ENCODE peak calls at places on chromosomes 1 and 21, in eight cellular contexts. One of them, this sample, is unnamed.

GRCh38 chr1:197356723-197357533 is 88.9 kb downstream of the CRB1 start:
- DNase-seq in mucosa of descending colon: peak
- DNase-seq in mesothelial cell of epicardium: no peak
- DNase-seq in COLO829: peak
- DNase-seq in adipocyte: peak
- DNase-seq in neural progenitor cell: peak
- DNase-seq in substantia nigra: peak
- DNase-seq in activated CD8-positive, alpha-beta memory T cell treated with anti-CD3 and anti-CD28 coated beads, Interleukin-2, amount 10 ng/mL, durations not matched to agents 7 days and 5 days: peak
- DNase-seq in this sample: no peak

GRCh38 chr1:14440731-14441130 is 157.8 kb upstream of the KAZN start:
- DNase-seq in mucosa of descending colon: no peak
- DNase-seq in mesothelial cell of epicardium: no peak
- DNase-seq in COLO829: no peak
- DNase-seq in adipocyte: no peak
- DNase-seq in neural progenitor cell: no peak
- DNase-seq in substantia nigra: no peak
- DNase-seq in activated CD8-positive, alpha-beta memory T cell treated with anti-CD3 and anti-CD28 coated beads, Interleukin-2, amount 10 ng/mL, durations not matched to agents 7 days and 5 days: no peak
- DNase-seq in this sample: no peak

GRCh38 chr1:181818943-181819342 is 242.6 kb downstream of the ZNF648 start:
- DNase-seq in mucosa of descending colon: no peak
- DNase-seq in mesothelial cell of epicardium: no peak
- DNase-seq in COLO829: no peak
- DNase-seq in adipocyte: no peak
- DNase-seq in neural progenitor cell: no peak
- DNase-seq in substantia nigra: no peak
- DNase-seq in activated CD8-positive, alpha-beta memory T cell treated with anti-CD3 and anti-CD28 coated beads, Interleukin-2, amount 10 ng/mL, durations not matched to agents 7 days and 5 days: no peak
- DNase-seq in this sample: no peak

GRCh38 chr1:247500725-247501348 is 35.4 kb downstream of the OR2C3 start:
- DNase-seq in mucosa of descending colon: no peak
- DNase-seq in mesothelial cell of epicardium: no peak
- DNase-seq in COLO829: no peak
- DNase-seq in adipocyte: no peak
- DNase-seq in neural progenitor cell: no peak
- DNase-seq in substantia nigra: no peak
- DNase-seq in activated CD8-positive, alpha-beta memory T cell treated with anti-CD3 and anti-CD28 coated beads, Interleukin-2, amount 10 ng/mL, durations not matched to agents 7 days and 5 days: no peak
- DNase-seq in this sample: no peak

GRCh38 chr1:58727363-58727762 is 27.5 kb upstream of the MYSM1 start:
- DNase-seq in mucosa of descending colon: no peak
- DNase-seq in mesothelial cell of epicardium: no peak
- DNase-seq in COLO829: peak
- DNase-seq in adipocyte: peak
- DNase-seq in neural progenitor cell: no peak
- DNase-seq in substantia nigra: no peak
- DNase-seq in activated CD8-positive, alpha-beta memory T cell treated with anti-CD3 and anti-CD28 coated beads, Interleukin-2, amount 10 ng/mL, durations not matched to agents 7 days and 5 days: no peak
- DNase-seq in this sample: no peak

GRCh38 chr1:150970818-150971582 is 3.6 kb downstream of the CERS2 start:
- DNase-seq in mucosa of descending colon: peak
- DNase-seq in mesothelial cell of epicardium: no peak
- DNase-seq in COLO829: no peak
- DNase-seq in adipocyte: peak
- DNase-seq in neural progenitor cell: peak
- DNase-seq in substantia nigra: peak
- DNase-seq in activated CD8-positive, alpha-beta memory T cell treated with anti-CD3 and anti-CD28 coated beads, Interleukin-2, amount 10 ng/mL, durations not matched to agents 7 days and 5 days: no peak
- DNase-seq in this sample: peak

GRCh38 chr1:230020451-230020850 is 46.6 kb upstream of the GALNT2 start:
- DNase-seq in mucosa of descending colon: no peak
- DNase-seq in mesothelial cell of epicardium: no peak
- DNase-seq in COLO829: no peak
- DNase-seq in adipocyte: no peak
- DNase-seq in neural progenitor cell: no peak
- DNase-seq in substantia nigra: no peak
- DNase-seq in activated CD8-positive, alpha-beta memory T cell treated with anti-CD3 and anti-CD28 coated beads, Interleukin-2, amount 10 ng/mL, durations not matched to agents 7 days and 5 days: no peak
- DNase-seq in this sample: no peak

GRCh38 chr21:45901061-45901690 is 80.4 kb upstream of the COL6A1 start:
- DNase-seq in mucosa of descending colon: no peak
- DNase-seq in mesothelial cell of epicardium: no peak
- DNase-seq in COLO829: no peak
- DNase-seq in adipocyte: no peak
- DNase-seq in neural progenitor cell: no peak
- DNase-seq in substantia nigra: no peak
- DNase-seq in activated CD8-positive, alpha-beta memory T cell treated with anti-CD3 and anti-CD28 coated beads, Interleukin-2, amount 10 ng/mL, durations not matched to agents 7 days and 5 days: no peak
- DNase-seq in this sample: no peak

GRCh38 chr1:205662791-205663190 is 17.5 kb downstream of the SLC45A3 start:
- DNase-seq in mucosa of descending colon: no peak
- DNase-seq in mesothelial cell of epicardium: no peak
- DNase-seq in COLO829: no peak
- DNase-seq in adipocyte: no peak
- DNase-seq in neural progenitor cell: no peak
- DNase-seq in substantia nigra: no peak
- DNase-seq in activated CD8-positive, alpha-beta memory T cell treated with anti-CD3 and anti-CD28 coated beads, Interleukin-2, amount 10 ng/mL, durations not matched to agents 7 days and 5 days: no peak
- DNase-seq in this sample: no peak

GRCh38 chr1:37764888-37765441 is at the start of gene EPHA10:
- DNase-seq in mucosa of descending colon: no peak
- DNase-seq in mesothelial cell of epicardium: no peak
- DNase-seq in COLO829: no peak
- DNase-seq in adipocyte: no peak
- DNase-seq in neural progenitor cell: peak
- DNase-seq in substantia nigra: no peak
- DNase-seq in activated CD8-positive, alpha-beta memory T cell treated with anti-CD3 and anti-CD28 coated beads, Interleukin-2, amount 10 ng/mL, durations not matched to agents 7 days and 5 days: no peak
- DNase-seq in this sample: no peak

GRCh38 chr1:171142081-171142450 is 43.0 kb upstream of the FMO2 start:
- DNase-seq in mucosa of descending colon: peak
- DNase-seq in mesothelial cell of epicardium: no peak
- DNase-seq in COLO829: no peak
- DNase-seq in adipocyte: peak
- DNase-seq in neural progenitor cell: no peak
- DNase-seq in substantia nigra: no peak
- DNase-seq in activated CD8-positive, alpha-beta memory T cell treated with anti-CD3 and anti-CD28 coated beads, Interleukin-2, amount 10 ng/mL, durations not matched to agents 7 days and 5 days: no peak
- DNase-seq in this sample: peak

GRCh38 chr1:77533660-77534295 is 148.7 kb downstream of the ZZZ3 start:
- DNase-seq in mucosa of descending colon: peak
- DNase-seq in mesothelial cell of epicardium: peak
- DNase-seq in COLO829: peak
- DNase-seq in adipocyte: peak
- DNase-seq in neural progenitor cell: peak
- DNase-seq in substantia nigra: peak
- DNase-seq in activated CD8-positive, alpha-beta memory T cell treated with anti-CD3 and anti-CD28 coated beads, Interleukin-2, amount 10 ng/mL, durations not matched to agents 7 days and 5 days: peak
- DNase-seq in this sample: no peak

GRCh38 chr1:52686830-52687229 is 11.3 kb downstream of the COA7 start:
- DNase-seq in mucosa of descending colon: no peak
- DNase-seq in mesothelial cell of epicardium: no peak
- DNase-seq in COLO829: no peak
- DNase-seq in adipocyte: no peak
- DNase-seq in neural progenitor cell: no peak
- DNase-seq in substantia nigra: no peak
- DNase-seq in activated CD8-positive, alpha-beta memory T cell treated with anti-CD3 and anti-CD28 coated beads, Interleukin-2, amount 10 ng/mL, durations not matched to agents 7 days and 5 days: no peak
- DNase-seq in this sample: no peak

This sample was measured in left colon.